ENCODE peak calls at places on chromosomes 13 and 19, in nine cellular contexts. U is stomach, L is pancreas, J is sigmoid colon, R is ovary, A is fibroblast of pulmonary artery, K is endodermal cell, S is CD14-positive monocyte, B is body of pancreas. X is an unnamed sample.

GRCh38 chr19:31170046-31170445 is 179.2 kb downstream of the TSHZ3 start:
- DNase-seq in U (no peak), L (no peak), J (no peak), R (no peak), A (no peak), K (peak; percentile 26), S (no peak), B (no peak), X (no peak)

GRCh38 chr19:40191836-40192646 is 815 bp downstream of the MAP3K10 start:
- DNase-seq in U (no peak), L (peak; percentile 77), J (peak; percentile 70), R (peak; percentile 59), A (peak; percentile 25), K (peak; percentile 91), S (no peak), B (peak; percentile 22), X (peak; percentile 23)

GRCh38 chr19:51359294-51359693 is 6.9 kb downstream of the ETFB start:
- DNase-seq in U (no peak), L (no peak), J (no peak), R (no peak), A (peak; percentile 86), K (no peak), S (no peak), B (no peak), X (peak; percentile 88)

GRCh38 chr19:45828945-45829344 is 13.8 kb upstream of the RSPH6A start:
- DNase-seq in U (no peak), L (peak; percentile 61), J (no peak), R (no peak), A (no peak), K (no peak), S (no peak), B (no peak), X (no peak)

GRCh38 chr13:85698236-85698635 is 101.0 kb downstream of the SLITRK6 start:
- DNase-seq in U (no peak), L (no peak), J (no peak), R (no peak), A (no peak), K (no peak), S (no peak), B (no peak), X (no peak)

GRCh38 chr19:40466219-40467006 is at the start of gene SPTBN4:
- DNase-seq in U (no peak), L (peak; percentile 74), J (peak; percentile 76), R (no peak), A (no peak), K (peak; percentile 58), S (peak; percentile 99), B (peak; percentile 32), X (no peak)

GRCh38 chr13:47908200-47908902 is 92.7 kb downstream of the SUCLA2 start:
- DNase-seq in U (no peak), L (no peak), J (no peak), R (no peak), A (peak; percentile 31), K (no peak), S (no peak), B (no peak), X (peak; percentile 39)

GRCh38 chr13:99326012-99326411 is 18.8 kb upstream of the GPR183 start:
- DNase-seq in U (no peak), L (no peak), J (no peak), R (no peak), A (no peak), K (no peak), S (no peak), B (no peak), X (no peak)

GRCh38 chr13:44232729-44233128 is 140.9 kb upstream of the SERP2 start:
- DNase-seq in U (no peak), L (no peak), J (no peak), R (no peak), A (no peak), K (no peak), S (no peak), B (no peak), X (no peak)

GRCh38 chr13:110475117-110475516 is 86.4 kb downstream of the RAB20 start:
- DNase-seq in U (no peak), L (no peak), J (no peak), R (no peak), A (no peak), K (no peak), S (no peak), B (no peak), X (no peak)

GRCh38 chr13:38394777-38395504 is 45.3 kb downstream of the UFM1 start:
- DNase-seq in U (no peak), L (no peak), J (no peak), R (no peak), A (no peak), K (no peak), S (no peak), B (no peak), X (no peak)

GRCh38 chr13:73235385-73235784 is 176.6 kb downstream of the KLF5 start:
- DNase-seq in U (no peak), L (no peak), J (no peak), R (no peak), A (no peak), K (no peak), S (no peak), B (no peak), X (no peak)

DNA sequence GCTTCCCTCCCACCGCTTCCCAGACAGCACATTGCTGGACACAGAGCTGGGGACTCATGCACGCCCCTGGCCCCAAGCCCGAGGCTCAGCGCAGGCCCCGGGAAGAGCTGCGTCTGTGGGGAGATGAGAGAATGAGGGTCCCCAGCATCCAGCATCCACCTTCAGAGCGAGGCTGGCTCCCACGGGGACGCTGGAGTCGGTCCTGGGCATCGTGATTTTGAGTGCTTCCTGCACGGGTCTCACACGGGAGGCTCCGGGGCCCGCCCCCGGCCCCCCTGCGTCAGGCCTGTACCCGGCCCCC is 4.7 kb downstream of the NCLN start:
- DNase-seq in U (no peak), L (peak; percentile 45), J (no peak), R (no peak), A (no peak), K (no peak), S (peak; percentile 22), B (no peak), X (no peak)
- TF ChIP-seq CTCF in U (no peak), L (no peak), J (no peak), R (no peak), A (no peak), K (no peak), S (no peak), B (no peak), X (no peak)

GRCh38 chr13:24574847-24575246 is 62.3 kb upstream of the PARP4 start:
- DNase-seq in U (no peak), L (no peak), J (no peak), R (no peak), A (no peak), K (no peak), S (no peak), B (no peak), X (no peak)
- TF ChIP-seq CTCF in U (no peak), L (no peak), J (no peak), R (no peak), A (no peak), K (no peak), S (no peak), B (no peak), X (no peak)

GRCh38 chr13:67440240-67440639 is 210.1 kb upstream of the PCDH9 start:
- DNase-seq in U (no peak), L (no peak), J (no peak), R (no peak), A (no peak), K (no peak), S (no peak), B (no peak), X (no peak)

GRCh38 chr13:67443901-67444300 is 213.8 kb upstream of the PCDH9 start:
- DNase-seq in U (no peak), L (no peak), J (no peak), R (no peak), A (no peak), K (no peak), S (no peak), B (no peak), X (no peak)

GRCh38 chr13:67439365-67439764 is 209.2 kb upstream of the PCDH9 start:
- DNase-seq in U (no peak), L (no peak), J (no peak), R (no peak), A (no peak), K (no peak), S (no peak), B (no peak), X (no peak)

GRCh38 chr13:67437246-67437645 is 207.1 kb upstream of the PCDH9 start:
- DNase-seq in U (no peak), L (no peak), J (no peak), R (no peak), A (no peak), K (no peak), S (no peak), B (no peak), X (no peak)

DNA sequence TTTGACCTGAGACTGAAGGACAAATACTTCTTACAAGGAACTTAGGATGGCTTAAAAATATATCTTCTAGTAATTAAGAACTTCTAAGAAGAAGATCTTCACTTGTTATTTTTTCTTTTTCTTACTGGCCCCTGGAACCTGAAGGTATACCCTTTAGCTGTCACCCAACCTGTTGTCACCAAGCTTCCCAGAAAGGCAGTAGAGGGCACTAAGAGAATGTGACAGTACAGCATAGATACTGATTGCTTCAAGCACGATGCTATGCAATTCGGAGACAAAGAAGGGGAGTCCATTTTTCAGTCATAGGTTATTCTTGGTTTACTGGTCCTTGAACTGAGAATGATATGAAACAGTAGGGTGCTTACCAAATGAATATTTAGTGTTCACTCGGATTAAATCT is 208.3 kb upstream of the PCDH9 start:
- DNase-seq in U (no peak), L (no peak), J (no peak), R (no peak), A (no peak), K (peak; percentile 46), S (no peak), B (no peak), X (peak; percentile 30)
- TF ChIP-seq CTCF in U (no peak), L (no peak), J (no peak), R (no peak), A (no peak), K (peak; percentile 58), S (no peak), B (no peak), X (peak; percentile 10)

GRCh38 chr19:8340341-8341096 is 2.5 kb downstream of the KANK3 start:
- DNase-seq in U (peak; percentile 37), L (peak; percentile 36), J (peak; percentile 87), R (no peak), A (peak; percentile 55), K (peak; percentile 82), S (no peak), B (peak; percentile 39), X (no peak)
- TF ChIP-seq CTCF in U (no peak), L (no peak), J (no peak), R (no peak), A (peak; percentile 26), K (peak; percentile 58), S (no peak), B (no peak), X (no peak)

X was measured in MCF 10A.